ENCODE peak calls at places on chromosomes 5 and 9, in eight cellular contexts. V is GM18507, D is NCI-H187 treated with DMSO at 0.1 percent for 48 hours, F is kidney glomerular epithelial cell, T is neural progenitor cell, U is activated T-cell treated with anti-CD3 and anti-CD28 coated beads for 24 hours, W is Kasumi-1, M is nucleus accumbens. H is an unnamed sample.

GRCh38 chr9:86082870-86083269 is 16.5 kb downstream of the GOLM1 start:
- DNase-seq in M (no peak), D (no peak), V (no peak), F (no peak), T (no peak), W (no peak), U (no peak), H (peak)

GRCh38 chr5:135373747-135374515 is 25.1 kb downstream of the MACROH2A1 start:
- DNase-seq in U (no peak), T (no peak), V (no peak), F (no peak), D (no peak), W (no peak), M (no peak), H (no peak)

GRCh38 chr5:111697215-111697614 is 59.8 kb downstream of the NREP start:
- DNase-seq in U (no peak), V (no peak), M (no peak), T (no peak), D (peak), W (no peak), F (no peak), H (peak)

GRCh38 chr5:112338681-112339337 is 80.3 kb downstream of the EPB41L4A start:
- DNase-seq in D (no peak), V (no peak), W (no peak), M (no peak), F (peak), U (no peak), T (no peak), H (peak)

GRCh38 chr9:77783518-77783917 is 135.4 kb upstream of the GNA14 start:
- DNase-seq in U (no peak), V (no peak), F (no peak), T (no peak), M (no peak), W (no peak), D (no peak), H (no peak)

GRCh38 chr9:3969846-3970245 is 330.0 kb downstream of the GLIS3 start:
- DNase-seq in V (no peak), T (no peak), U (no peak), D (no peak), M (no peak), W (no peak), F (no peak), H (no peak)

GRCh38 chr5:135669416-135669815 is 90.6 kb upstream of the CXCL14 start:
- DNase-seq in F (no peak), W (no peak), U (no peak), T (no peak), M (no peak), D (no peak), V (no peak), H (no peak)

GRCh38 chr9:7844283-7844682 is 44.7 kb upstream of the DMAC1 start:
- DNase-seq in F (peak), V (no peak), D (no peak), U (no peak), T (peak), W (peak), M (no peak), H (peak)

GRCh38 chr5:134271059-134271458 is 45.2 kb upstream of the PPP2CA start:
- DNase-seq in F (no peak), T (no peak), D (no peak), M (no peak), V (no peak), U (no peak), W (no peak), H (no peak)

GRCh38 chr5:181020716-181021115 is 19.4 kb upstream of the BTNL9 start:
- DNase-seq in V (no peak), T (no peak), W (no peak), F (no peak), U (no peak), M (no peak), D (no peak), H (no peak)

GRCh38 chr5:132466453-132467291 is 23.9 kb downstream of the IRF1 start:
- DNase-seq in V (peak), W (peak), F (no peak), T (no peak), U (no peak), D (no peak), M (no peak), H (no peak)

GRCh38 chr9:37423508-37423907 is 1.0 kb downstream of the GRHPR start:
- DNase-seq in U (no peak), T (no peak), W (no peak), F (no peak), M (no peak), D (no peak), V (no peak), H (no peak)

GRCh38 chr9:137294091-137294683 is 7.9 kb downstream of the NRARP start:
- DNase-seq in M (no peak), U (peak), V (no peak), T (peak), F (no peak), D (no peak), W (peak), H (no peak)

GRCh38 chr5:172436874-172437369 is 17.4 kb downstream of the SH3PXD2B start:
- DNase-seq in F (no peak), V (no peak), W (no peak), M (no peak), U (no peak), D (no peak), T (no peak), H (no peak)